ENCODE peak calls at places on chromosomes 7 and 10, in seven cellular contexts. W is body of pancreas; N is fibroblast of lung; F is psoas muscle; R is uterus; X is lung; Y is CD8-positive, alpha-beta memory T cell. L is an unnamed sample.

GRCh38 chr7:95646350-95646749 is 50.0 kb upstream of the PDK4 start:
- DNase-seq in W (no peak), N (no peak), F (no peak), R (no peak), X (no peak), Y (no peak), L (no peak)

GRCh38 chr7:96649981-96650380 is 59.7 kb downstream of the SEM1 start:
- DNase-seq in W (no peak), N (peak; percentile 40), F (no peak), R (no peak), X (no peak), Y (no peak), L (no peak)

GRCh38 chr7:30778246-30779025 is 7.2 kb downstream of the MINDY4 start:
- DNase-seq in W (no peak), N (peak; percentile 50), F (peak; percentile 18), R (no peak), X (no peak), Y (no peak), L (no peak)

GRCh38 chr7:159102681-159103381 is 41.8 kb downstream of the VIPR2 start:
- DNase-seq in W (no peak), N (no peak), F (peak; percentile 5), R (peak; percentile 6), X (no peak), Y (no peak), L (no peak)

GRCh38 chr7:36904101-36904500 is 179.8 kb upstream of the AOAH start:
- DNase-seq in W (no peak), N (no peak), F (no peak), R (no peak), X (no peak), Y (no peak), L (no peak)

GRCh38 chr10:26725837-26726727 is 28.6 kb downstream of the PDSS1 start:
- DNase-seq in W (peak; percentile 68), N (peak; percentile 70), F (peak; percentile 59), R (peak; percentile 63), X (peak; percentile 56), Y (peak; percentile 57), L (no peak)

GRCh38 chr10:75994332-75995040 is 563.1 kb downstream of the LRMDA start:
- DNase-seq in W (no peak), N (no peak), F (no peak), R (no peak), X (no peak), Y (no peak), L (no peak)

GRCh38 chr10:77245953-77246352 is 391.7 kb downstream of the KCNMA1 start:
- DNase-seq in W (no peak), N (peak; percentile 73), F (no peak), R (no peak), X (no peak), Y (no peak), L (no peak)

GRCh38 chr7:12570529-12571461 is at the start of gene SCIN:
- DNase-seq in W (peak; percentile 50), N (peak; percentile 39), F (peak; percentile 27), R (no peak), X (peak; percentile 48), Y (peak; percentile 44), L (peak; percentile 85)

GRCh38 chr10:119896937-119897336 is 4.4 kb downstream of the SEC23IP start:
- DNase-seq in W (peak; percentile 72), N (no peak), F (peak; percentile 41), R (peak; percentile 28), X (peak; percentile 83), Y (no peak), L (peak; percentile 84)

GRCh38 chr7:151409555-151410404 is at the start of gene WDR86:
- DNase-seq in W (no peak), N (no peak), F (no peak), R (no peak), X (no peak), Y (peak; percentile 60), L (no peak)

GRCh38 chr7:2803342-2803692 is 40.8 kb downstream of the GNA12 start:
- DNase-seq in W (no peak), N (no peak), F (no peak), R (no peak), X (no peak), Y (no peak), L (no peak)

GRCh38 chr10:43227911-43228782 is 38.7 kb downstream of the RASGEF1A start:
- DNase-seq in W (peak; percentile 2), N (no peak), F (peak; percentile 9), R (peak; percentile 6), X (no peak), Y (peak; percentile 51), L (no peak)

GRCh38 chr7:150323682-150324365 is 479 bp upstream of the ACTR3C start:
- DNase-seq in W (no peak), N (peak; percentile 12), F (no peak), R (no peak), X (no peak), Y (no peak), L (peak; percentile 68)

GRCh38 chr7:26574476-26574875 is 282.8 kb downstream of the SNX10 start:
- DNase-seq in W (no peak), N (no peak), F (no peak), R (no peak), X (no peak), Y (no peak), L (no peak)

GRCh38 chr7:145350334-145350733 is 514.5 kb upstream of the TPK1 start:
- DNase-seq in W (no peak), N (no peak), F (no peak), R (no peak), X (no peak), Y (no peak), L (no peak)

GRCh38 chr10:49550563-49550962 is 11.6 kb upstream of the ERCC6 start:
- DNase-seq in W (no peak), N (peak; percentile 91), F (no peak), R (no peak), X (no peak), Y (no peak), L (no peak)

GRCh38 chr10:33098966-33099663 is 141.1 kb upstream of the ITGB1 start:
- DNase-seq in W (no peak), N (peak; percentile 85), F (no peak), R (no peak), X (no peak), Y (no peak), L (no peak)

GRCh38 chr7:130886438-130887135 is 152.6 kb upstream of the KLF14 start:
- DNase-seq in W (no peak), N (no peak), F (no peak), R (no peak), X (no peak), Y (no peak), L (no peak)

GRCh38 chr7:130884437-130885417 is 150.7 kb upstream of the KLF14 start:
- DNase-seq in W (no peak), N (peak; percentile 75), F (no peak), R (no peak), X (no peak), Y (no peak), L (peak; percentile 51)

GRCh38 chr7:130888017-130888371 is 154.0 kb upstream of the KLF14 start:
- DNase-seq in W (no peak), N (peak; percentile 28), F (no peak), R (no peak), X (no peak), Y (no peak), L (no peak)

GRCh38 chr7:130888468-130888867 is 154.5 kb upstream of the KLF14 start:
- DNase-seq in W (no peak), N (no peak), F (no peak), R (no peak), X (no peak), Y (no peak), L (no peak)

DNA sequence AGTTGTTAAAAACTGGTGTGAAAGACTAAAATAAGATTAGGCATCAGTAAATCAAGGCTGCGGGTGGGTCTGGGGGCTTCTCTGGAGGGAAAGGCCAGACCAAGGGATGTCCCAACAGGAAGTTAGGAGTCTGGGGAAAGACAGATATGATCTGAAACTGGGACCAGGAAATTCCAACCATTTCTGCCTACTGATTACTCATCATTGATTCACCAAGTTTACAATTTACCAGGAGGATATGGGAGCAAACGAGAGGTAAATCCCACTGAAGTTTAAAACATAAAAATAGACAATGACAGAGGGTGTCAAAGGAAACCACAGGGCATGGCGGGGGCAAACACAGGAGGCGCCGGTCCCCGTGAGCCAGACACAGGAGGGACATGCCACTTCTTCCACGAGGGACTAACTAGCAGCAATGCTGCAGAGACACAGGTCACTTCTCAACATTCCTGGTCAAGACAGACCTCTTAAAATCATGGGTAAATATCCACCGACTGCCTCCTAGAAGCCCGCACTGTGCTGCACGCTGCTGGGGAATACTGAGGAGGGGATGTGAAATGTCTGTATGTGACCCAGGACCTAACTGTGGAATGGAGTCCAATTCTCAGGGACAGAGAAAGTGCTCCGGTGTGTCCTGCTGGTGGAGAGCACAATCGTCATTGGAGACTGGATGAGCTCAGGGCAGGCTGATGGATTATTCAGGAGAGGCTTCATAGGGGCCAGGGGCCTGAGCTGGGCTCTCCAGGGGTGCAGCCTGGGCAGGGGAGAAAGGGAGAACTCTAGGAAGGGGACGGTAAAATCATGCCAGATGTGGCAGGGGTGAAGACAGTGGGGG is 153.4 kb upstream of the KLF14 start:
- DNase-seq in W (no peak), N (peak; percentile 91), F (peak; percentile 48), R (no peak), X (no peak), Y (no peak), L (no peak)
- H3K36me3 ChIP-seq in W (peaks cover 2% of the 10 kb centered on the region), N (peaks cover 29% of the 10 kb centered on the region), F (peaks cover under 1% of the 10 kb centered on the region), R (no peaks in the 10 kb centered on the region), X (peaks cover 22% of the 10 kb centered on the region), Y (peaks cover 20% of the 10 kb centered on the region), L (peaks cover 4% of the 10 kb centered on the region)

DNA sequence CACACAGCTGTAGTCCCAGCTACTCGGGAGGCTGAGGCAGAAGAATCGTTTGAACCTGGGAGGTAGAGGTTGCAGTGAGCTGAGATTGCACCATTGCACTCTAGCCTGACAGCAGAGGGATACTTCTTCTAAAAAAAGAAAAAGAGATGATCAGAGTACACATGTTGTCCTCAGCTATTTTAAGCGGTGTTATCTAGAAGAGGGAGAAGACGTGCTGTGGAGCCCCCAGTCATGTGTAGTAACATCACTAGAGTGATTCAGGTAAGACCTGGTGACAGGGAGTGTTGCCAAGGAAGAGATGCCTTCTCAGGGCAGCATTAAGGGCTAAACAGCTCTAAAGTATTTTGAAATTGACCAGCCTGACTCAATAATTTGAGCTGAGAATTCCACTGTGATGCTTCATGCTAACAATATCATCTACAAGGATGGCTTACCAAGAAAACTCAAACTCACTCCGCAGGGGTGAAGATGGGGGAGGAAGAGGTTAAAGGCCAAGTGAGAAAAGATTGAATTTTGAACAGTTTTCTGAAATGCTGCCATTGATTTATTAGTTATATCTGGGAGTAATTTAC is 97.4 kb downstream of the KLF6 start:
- DNase-seq in W (no peak), N (peak; percentile 13), F (no peak), R (no peak), X (no peak), Y (no peak), L (no peak)
- H3K4me1 ChIP-seq in W (no peaks in the 10 kb centered on the region), N (no peaks in the 10 kb centered on the region), F (no peaks in the 10 kb centered on the region), R (no peaks in the 10 kb centered on the region), X (no peaks in the 10 kb centered on the region), Y (no peaks in the 10 kb centered on the region), L (no peaks in the 10 kb centered on the region)

GRCh38 chr7:155731375-155731774 is 80.9 kb downstream of the SHH start:
- DNase-seq in W (no peak), N (peak; percentile 29), F (no peak), R (no peak), X (no peak), Y (no peak), L (no peak)
- H3K36me3 ChIP-seq in W (no peaks in the 10 kb centered on the region), N (no peaks in the 10 kb centered on the region), F (no peaks in the 10 kb centered on the region), R (no peaks in the 10 kb centered on the region), X (peaks cover 3% of the 10 kb centered on the region), Y (peaks cover 10% of the 10 kb centered on the region), L (no peaks in the 10 kb centered on the region)

DNA sequence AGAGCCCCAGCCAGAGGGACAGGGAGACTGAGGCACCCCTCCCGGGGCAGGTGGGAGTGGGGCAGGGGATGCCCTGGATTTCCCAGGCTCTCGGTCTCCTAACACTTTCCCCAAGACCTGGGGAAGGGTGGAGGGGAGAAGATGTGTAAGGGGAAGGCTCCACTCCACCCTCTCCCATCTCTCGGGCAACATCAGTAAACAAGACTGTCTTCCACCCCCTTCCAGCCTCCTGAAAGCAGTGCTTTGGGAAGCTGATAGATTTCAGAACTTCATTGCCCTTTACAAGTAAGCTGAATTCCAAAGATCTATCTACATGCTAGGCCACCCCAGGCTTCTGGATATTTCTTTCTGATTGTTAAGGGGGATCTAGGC is 3.7 kb downstream of the FLNC start:
- DNase-seq in W (no peak), N (no peak), F (no peak), R (no peak), X (no peak), Y (no peak), L (no peak)
- H3K4me1 ChIP-seq in W (peaks cover 16% of the 10 kb centered on the region), N (peaks cover 18% of the 10 kb centered on the region), F (peaks cover 45% of the 10 kb centered on the region), R (peaks cover 6% of the 10 kb centered on the region), X (peaks cover 14% of the 10 kb centered on the region), Y (peaks cover 7% of the 10 kb centered on the region), L (no peaks in the 10 kb centered on the region)